ENCODE peak calls at places on chromosome 11, in six cellular contexts. I, C, D, M, R and A are unnamed samples.

GRCh38 chr11:6817668-6818067 is 18.2 kb upstream of the OR6A2 start:
- DNase-seq in I (no peak), C (no peak), D (no peak), M (no peak), R (no peak), A (no peak)

GRCh38 chr11:15711311-15711710 is 596.6 kb downstream of the INSC start:
- DNase-seq in I (no peak), C (no peak), D (no peak), M (no peak), R (no peak), A (no peak)

GRCh38 chr11:128970598-128971190 is 28.0 kb upstream of the TP53AIP1 start:
- DNase-seq in I (no peak), C (no peak), D (no peak), M (no peak), R (peak), A (no peak)

GRCh38 chr11:613369-613968 is 2.3 kb downstream of the IRF7 start:
- DNase-seq in I (no peak), C (peak), D (peak), M (no peak), R (peak), A (no peak)

GRCh38 chr11:61955031-61955415 is 4.9 kb downstream of the BEST1 start:
- DNase-seq in I (peak), C (no peak), D (no peak), M (peak), R (no peak), A (no peak)

GRCh38 chr11:124222407-124222806 is 18.5 kb upstream of the OR8G1 start:
- DNase-seq in I (no peak), C (no peak), D (no peak), M (no peak), R (no peak), A (no peak)

GRCh38 chr11:110134120-110134519 is 40.9 kb downstream of the ZC3H12C start:
- DNase-seq in I (no peak), C (no peak), D (no peak), M (no peak), R (no peak), A (no peak)

GRCh38 chr11:64250875-64251721 is at the start of gene PLCB3:
- DNase-seq in I (no peak), C (no peak), D (peak), M (no peak), R (peak), A (no peak)

GRCh38 chr11:104534268-104534667 is 364.0 kb downstream of the CASP12 start:
- DNase-seq in I (no peak), C (no peak), D (no peak), M (no peak), R (no peak), A (no peak)

GRCh38 chr11:107696140-107696539 is 15.7 kb downstream of the SLN start:
- DNase-seq in I (no peak), C (no peak), D (peak), M (peak), R (no peak), A (no peak)

GRCh38 chr11:636511-637332 is at the start of gene DRD4:
- DNase-seq in I (no peak), C (no peak), D (no peak), M (no peak), R (no peak), A (no peak)

GRCh38 chr11:133078591-133079179 is 453.6 kb downstream of the OPCML start:
- DNase-seq in I (no peak), C (peak), D (peak), M (no peak), R (peak), A (no peak)

GRCh38 chr11:119055901-119056300 is 1.1 kb downstream of the HYOU1 start:
- DNase-seq in I (no peak), C (no peak), D (peak), M (no peak), R (peak), A (no peak)

GRCh38 chr11:64865286-64866172 is 12.9 kb downstream of the EHD1 start:
- DNase-seq in I (no peak), C (peak), D (no peak), M (no peak), R (no peak), A (no peak)

GRCh38 chr11:107457205-107457557 is 444 bp downstream of the CWF19L2 start:
- DNase-seq in I (no peak), C (peak), D (peak), M (no peak), R (peak), A (no peak)

GRCh38 chr11:63565728-63566127 is 2.5 kb upstream of the PLAAT2 start:
- DNase-seq in I (no peak), C (no peak), D (no peak), M (no peak), R (no peak), A (no peak)

GRCh38 chr11:2931416-2931746 is 2.2 kb upstream of the PHLDA2 start:
- DNase-seq in I (no peak), C (no peak), D (no peak), M (no peak), R (no peak), A (no peak)

GRCh38 chr11:117809236-117810055 is 12.4 kb upstream of the DSCAML1 start:
- DNase-seq in I (no peak), C (no peak), D (peak), M (no peak), R (peak), A (no peak)

GRCh38 chr11:128323381-128323780 is 264.0 kb downstream of the ETS1 start:
- DNase-seq in I (no peak), C (no peak), D (no peak), M (no peak), R (peak), A (no peak)

GRCh38 chr11:132114185-132114584 is 743.8 kb downstream of the NTM start:
- DNase-seq in I (no peak), C (no peak), D (no peak), M (no peak), R (no peak), A (no peak)

GRCh38 chr11:962743-963142 is 37.1 kb downstream of the AP2A2 start:
- DNase-seq in I (no peak), C (no peak), D (no peak), M (no peak), R (no peak), A (no peak)

GRCh38 chr11:108241370-108242037 is 18.6 kb downstream of the ATM start:
- DNase-seq in I (no peak), C (no peak), D (no peak), M (no peak), R (no peak), A (no peak)

GRCh38 chr11:96188625-96189006 is 154.4 kb downstream of the MAML2 start:
- DNase-seq in I (no peak), C (no peak), D (no peak), M (no peak), R (peak), A (peak)

GRCh38 chr11:396511-396947 is 2.5 kb downstream of the PKP3 start:
- DNase-seq in I (no peak), C (no peak), D (peak), M (no peak), R (no peak), A (no peak)

GRCh38 chr11:19577391-19577831 is 135.2 kb upstream of the NAV2 start:
- DNase-seq in I (no peak), C (no peak), D (no peak), M (no peak), R (no peak), A (no peak)

GRCh38 chr11:117204283-117205080 is 5.3 kb downstream of the TAGLN start:
- DNase-seq in I (no peak), C (no peak), D (no peak), M (no peak), R (no peak), A (no peak)

GRCh38 chr11:132106336-132106982 is 736.0 kb downstream of the NTM start:
- DNase-seq in I (no peak), C (no peak), D (no peak), M (no peak), R (no peak), A (no peak)

GRCh38 chr11:110479445-110480101 is 49.8 kb downstream of the FDX1 start:
- DNase-seq in I (no peak), C (no peak), D (no peak), M (peak), R (no peak), A (no peak)

GRCh38 chr11:76787271-76787670 is 4.1 kb downstream of the TSKU start:
- DNase-seq in I (no peak), C (no peak), D (no peak), M (no peak), R (no peak), A (no peak)

GRCh38 chr11:69374110-69374981 is 80.4 kb downstream of the MYEOV start:
- DNase-seq in I (peak), C (no peak), D (no peak), M (no peak), R (no peak), A (no peak)

GRCh38 chr11:110490886-110491285 is 61.1 kb downstream of the FDX1 start:
- DNase-seq in I (no peak), C (no peak), D (no peak), M (no peak), R (no peak), A (no peak)

GRCh38 chr11:60840711-60841430 is 1.0 kb upstream of the CCDC86 start:
- DNase-seq in I (no peak), C (no peak), D (no peak), M (peak), R (no peak), A (no peak)

GRCh38 chr11:114960117-114960516 is 281.8 kb downstream of the NXPE2 start:
- DNase-seq in I (no peak), C (no peak), D (no peak), M (no peak), R (no peak), A (no peak)